ENCODE peak calls at places on chromosomes 3 and 15, in eight cellular contexts. F is nephron progenitor cell, J is breast epithelium, U is fibroblast of the aortic adventitia, Y is fibroblast of pulmonary artery, Q is body of pancreas, X is HFFc6, I is endodermal cell. A is an unnamed sample.

GRCh38 chr15:66993874-66994696 is 71.3 kb upstream of the SMAD3 start:
- DNase-seq in F (no peak), I (no peak), Y (no peak), U (no peak), Q (no peak), X (no peak), J (no peak), A (no peak)

GRCh38 chr3:122975163-122975923 is 52.2 kb downstream of the SEMA5B start:
- DNase-seq in X (peak), J (peak), Y (peak), I (peak), Q (no peak), U (peak), F (peak), A (no peak)

GRCh38 chr3:195153121-195153520 is 117.8 kb downstream of the XXYLT1 start:
- DNase-seq in X (no peak), F (peak), Q (no peak), I (peak), J (no peak), Y (no peak), U (peak), A (no peak)

GRCh38 chr15:68252925-68253534 is 23.5 kb upstream of the CLN6 start:
- DNase-seq in F (peak), Y (peak), J (no peak), X (peak), I (peak), U (peak), Q (peak), A (peak)

GRCh38 chr15:91890614-91891013 is 37.1 kb downstream of the SLCO3A1 start:
- DNase-seq in X (peak), J (peak), U (peak), Q (no peak), F (no peak), Y (peak), I (no peak), A (peak)

GRCh38 chr3:35549690-35550089 is 89.6 kb upstream of the ARPP21 start:
- DNase-seq in U (no peak), X (no peak), Q (peak), I (no peak), F (no peak), J (no peak), Y (peak), A (no peak)

GRCh38 chr3:29409409-29409808 is 128.5 kb downstream of the RBMS3 start:
- DNase-seq in Q (no peak), J (no peak), I (no peak), X (no peak), Y (peak), U (peak), F (no peak), A (no peak)

GRCh38 chr3:72973031-72973723 is 23.4 kb upstream of the PPP4R2 start:
- DNase-seq in Y (peak), I (peak), Q (peak), J (no peak), X (no peak), U (peak), F (no peak), A (peak)

GRCh38 chr3:136277634-136278033 is 27.5 kb downstream of the PCCB start:
- DNase-seq in I (peak), Y (no peak), J (peak), F (no peak), X (no peak), Q (peak), U (no peak), A (no peak)

GRCh38 chr15:33194237-33194636 is 277 bp downstream of the FMN1 start:
- DNase-seq in I (no peak), U (peak), Y (no peak), X (no peak), Q (no peak), F (peak), J (no peak), A (no peak)

GRCh38 chr3:135199137-135199536 is 404.1 kb downstream of the EPHB1 start:
- DNase-seq in I (no peak), U (no peak), Y (no peak), X (no peak), F (no peak), J (no peak), Q (no peak), A (no peak)

GRCh38 chr3:65878831-65879230 is 159.9 kb downstream of the MAGI1 start:
- DNase-seq in Y (no peak), J (no peak), U (no peak), X (no peak), Q (no peak), I (peak), F (no peak), A (no peak)

GRCh38 chr3:190531406-190531805 is 17.5 kb downstream of the IL1RAP start:
- DNase-seq in J (no peak), Q (no peak), Y (peak), I (no peak), U (peak), X (no peak), F (no peak), A (no peak)

GRCh38 chr3:48405343-48405881 is 24.5 kb downstream of the PLXNB1 start:
- DNase-seq in F (no peak), J (peak), Y (no peak), Q (peak), X (no peak), U (no peak), I (no peak), A (no peak)

GRCh38 chr15:89494006-89494405 is 2.4 kb downstream of the RHCG start:
- DNase-seq in J (no peak), U (no peak), Q (no peak), X (no peak), I (no peak), F (no peak), Y (no peak), A (no peak)

GRCh38 chr15:39874890-39875549 is 45.0 kb downstream of the GPR176 start:
- DNase-seq in X (peak), Q (peak), U (peak), Y (peak), F (peak), J (no peak), I (peak), A (peak)

GRCh38 chr3:72011495-72011894 is 226.5 kb upstream of the PROK2 start:
- DNase-seq in I (no peak), J (peak), Y (peak), Q (no peak), U (peak), F (no peak), X (peak), A (no peak)

GRCh38 chr15:79290642-79291275 is 8.2 kb downstream of the ANKRD34C start:
- DNase-seq in F (no peak), Q (no peak), I (no peak), J (no peak), X (no peak), U (no peak), Y (no peak), A (no peak)

GRCh38 chr15:81388431-81388760 is 14.4 kb upstream of the TMC3 start:
- DNase-seq in Q (no peak), X (no peak), U (no peak), Y (no peak), J (no peak), I (no peak), F (no peak), A (no peak)

GRCh38 chr15:34318277-34319079 is 19.1 kb downstream of the SLC12A6 start:
- DNase-seq in J (peak), Q (peak), I (peak), U (peak), Y (peak), X (peak), F (no peak), A (peak)

GRCh38 chr3:125375950-125376679 is 990 bp upstream of the ZNF148 start:
- DNase-seq in Q (no peak), X (peak), Y (no peak), F (no peak), J (no peak), U (peak), I (no peak), A (no peak)

GRCh38 chr15:62138124-62138523 is 27.0 kb downstream of the C2CD4B start:
- DNase-seq in Y (peak), J (no peak), X (peak), U (peak), Q (no peak), I (no peak), F (no peak), A (no peak)

GRCh38 chr3:53109190-53109589 is 21.0 kb downstream of the RFT1 start:
- DNase-seq in U (peak), I (no peak), X (peak), J (peak), Q (no peak), Y (peak), F (no peak), A (no peak)

GRCh38 chr15:45795487-45796069 is 160.7 kb downstream of the SQOR start:
- DNase-seq in J (no peak), U (peak), F (peak), Y (peak), Q (peak), I (peak), X (peak), A (peak)

GRCh38 chr3:16515885-16516420 is 2.5 kb upstream of the RFTN1 start:
- DNase-seq in Q (no peak), I (no peak), U (no peak), X (no peak), J (no peak), Y (no peak), F (no peak), A (no peak)
- TF ChIP-seq CTCF in Q (no peak), I (no peak), U (no peak), X (no peak), J (no peak), Y (no peak), F (no peak), A (no peak)

GRCh38 chr15:59138243-59138642 is 33.3 kb downstream of the CCNB2 start:
- DNase-seq in F (peak), Q (peak), J (no peak), Y (peak), U (peak), X (peak), I (peak), A (peak)
- TF ChIP-seq CTCF in F (peak), Q (peak), J (peak), Y (peak), U (peak), X (peak), I (peak), A (peak)

DNA sequence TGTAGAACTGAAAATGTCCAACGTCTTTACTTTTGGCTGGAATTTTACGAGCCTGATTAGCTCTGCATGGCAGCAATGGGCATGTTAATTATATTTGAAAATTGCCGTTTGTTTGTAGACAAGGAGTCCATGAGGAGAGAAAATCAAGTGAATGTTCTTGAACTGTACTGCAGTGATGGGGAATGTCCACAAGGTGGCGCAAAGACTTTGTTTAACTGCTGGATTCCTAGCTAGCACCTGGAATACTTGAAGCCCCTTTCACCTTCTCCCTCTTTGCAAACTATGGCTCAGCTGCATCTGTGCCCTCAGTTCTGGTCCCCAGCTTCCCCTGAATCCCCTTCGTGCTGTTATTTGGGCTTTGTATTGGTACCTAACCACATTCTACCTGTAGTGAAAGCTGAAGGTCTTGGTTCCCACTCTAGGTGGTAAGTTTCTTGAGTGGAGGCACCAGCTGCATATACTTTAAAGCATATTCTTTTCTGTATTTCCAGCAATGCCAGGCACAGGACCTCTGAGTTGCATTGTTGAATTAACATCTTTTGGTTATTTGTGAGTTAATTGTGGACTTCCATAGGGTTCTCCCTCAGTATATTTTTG is 25.3 kb downstream of the EXOG start:
- DNase-seq in J (peak), Q (peak), U (peak), Y (peak), I (peak), F (peak), X (peak), A (peak)
- TF ChIP-seq CTCF in J (peak), Q (peak), U (peak), Y (peak), I (peak), F (peak), X (peak), A (peak)

DNA sequence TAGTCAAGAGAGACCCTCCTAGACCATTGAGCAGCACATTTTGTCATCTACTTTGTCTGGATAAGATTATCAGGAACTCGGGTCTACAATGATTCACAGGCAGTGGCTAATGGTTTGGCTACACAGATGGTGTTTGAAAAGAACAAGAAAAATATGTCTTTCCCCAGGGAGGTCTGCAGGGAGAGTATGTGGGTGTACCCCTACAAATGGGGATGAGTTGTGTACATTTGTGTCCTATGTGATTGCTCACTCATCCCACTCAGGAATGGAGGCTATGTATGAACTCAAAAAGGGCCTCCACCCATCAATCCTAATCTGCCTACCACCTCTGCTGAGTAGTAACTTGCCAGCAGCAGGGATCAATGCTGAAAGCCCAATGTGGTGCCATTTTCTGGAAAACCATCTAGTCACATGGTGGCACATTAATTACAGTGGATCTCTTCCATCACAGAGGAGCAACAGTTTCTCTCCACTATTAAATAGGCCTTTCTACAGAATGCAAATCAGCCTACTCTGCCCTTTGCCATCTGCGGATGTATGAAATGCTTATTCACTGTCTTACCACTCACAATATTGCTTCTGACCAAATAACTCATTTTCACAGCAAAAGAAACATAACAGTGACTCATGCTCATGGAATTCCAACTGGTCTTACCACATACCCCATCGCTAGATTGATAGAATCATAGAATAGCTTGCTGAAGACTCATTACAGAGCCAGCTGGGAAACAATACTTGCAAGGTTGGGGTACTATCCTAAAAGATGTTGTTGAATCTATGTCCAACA is 48.3 kb upstream of the TRIM42 start:
- DNase-seq in J (no peak), Y (peak), Q (no peak), U (peak), I (no peak), X (peak), F (no peak), A (peak)
- TF ChIP-seq CTCF in J (no peak), Y (no peak), Q (no peak), U (no peak), I (no peak), X (no peak), F (no peak), A (no peak)

DNA sequence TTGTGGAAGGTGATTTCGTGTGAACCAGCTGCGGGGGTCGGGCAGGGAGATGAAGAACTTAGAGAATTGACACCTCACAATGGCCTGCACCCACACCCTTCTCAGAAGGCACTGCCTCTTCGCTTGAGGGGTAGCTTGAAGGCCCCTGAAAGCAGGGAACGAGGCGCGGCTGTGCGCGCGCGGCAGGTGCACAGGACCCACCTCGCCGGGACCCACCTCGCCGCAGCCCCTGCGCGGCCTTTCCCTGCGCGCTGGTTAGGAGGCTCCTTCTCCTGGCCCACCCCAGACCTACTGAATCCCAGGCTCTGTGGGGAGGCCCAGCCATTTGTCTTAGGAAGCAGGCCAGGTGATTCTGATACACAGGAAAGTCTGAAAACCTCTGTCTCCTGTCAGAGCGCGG is 46.2 kb upstream of the ATP10A start:
- DNase-seq in Q (no peak), U (no peak), J (no peak), X (no peak), Y (no peak), F (no peak), I (no peak), A (no peak)
- TF ChIP-seq CTCF in Q (no peak), U (no peak), J (no peak), X (no peak), Y (no peak), F (no peak), I (no peak), A (no peak)

GRCh38 chr15:98568382-98569017 is 79.8 kb upstream of the IGF1R start:
- DNase-seq in I (no peak), U (peak), J (no peak), Q (no peak), F (no peak), X (no peak), Y (peak), A (no peak)
- TF ChIP-seq CTCF in I (peak), U (peak), J (no peak), Q (peak), F (peak), X (peak), Y (peak), A (peak)

GRCh38 chr3:103437850-103438249 is 1003.0 kb downstream of the ZPLD1 start:
- DNase-seq in X (no peak), J (no peak), F (no peak), I (no peak), U (no peak), Y (no peak), Q (no peak), A (no peak)

GRCh38 chr3:103440539-103441113 is 1005.8 kb downstream of the ZPLD1 start:
- DNase-seq in J (no peak), X (no peak), Q (no peak), I (no peak), Y (peak), U (no peak), F (no peak), A (no peak)
- TF ChIP-seq CTCF in J (no peak), X (peak), Q (peak), I (peak), Y (peak), U (no peak), F (peak), A (peak)

GRCh38 chr3:141402476-141403171 is 34.3 kb downstream of the ZBTB38 start:
- DNase-seq in Q (peak), F (peak), X (peak), Y (peak), I (peak), J (peak), U (peak), A (peak)
- TF ChIP-seq CTCF in Q (no peak), F (no peak), X (no peak), Y (no peak), I (peak), J (no peak), U (peak), A (no peak)